ENCODE peak calls at places on chromosomes 5 and 9, in four cellular contexts. N is cardiac fibroblast; C is dermis microvascular lymphatic vessel endothelial cell; B is activated CD4-positive, alpha-beta T cell treated with anti-CD3 and anti-CD28 coated beads, Interleukin-2, amount 10 ng/mL, durations not matched to agents 7 days and 5 days. X is an unnamed sample.
A peak's percentile ranks its signal among the peaks of the same experiment; 100 is the strongest.

GRCh38 chr5:93022770-93023169 is 558.2 kb downstream of the NR2F1-AS1 start:
- DNase-seq in N (peak; percentile 6), C (no peak), B (no peak), X (no peak)

GRCh38 chr5:179224741-179225140 is 120.5 kb downstream of the ADAMTS2 start:
- DNase-seq in N (no peak), C (no peak), B (no peak), X (no peak)

GRCh38 chr9:91465420-91465819 is 41.8 kb upstream of the NFIL3 start:
- DNase-seq in N (peak; percentile 14), C (no peak), B (no peak), X (no peak)

GRCh38 chr5:43000914-43001313 is 39.2 kb downstream of the ANXA2R start:
- DNase-seq in N (no peak), C (no peak), B (no peak), X (no peak)

GRCh38 chr5:139684881-139685749 is 37.0 kb downstream of the CXXC5 start:
- DNase-seq in N (no peak), C (no peak), B (no peak), X (no peak)

GRCh38 chr9:3865373-3865772 is 339.6 kb upstream of the RFX3 start:
- DNase-seq in N (peak; percentile 22), C (no peak), B (no peak), X (no peak)

GRCh38 chr5:153523831-153524230 is 33.4 kb downstream of the GRIA1 start:
- DNase-seq in N (peak; percentile 54), C (no peak), B (no peak), X (no peak)

GRCh38 chr9:135699440-135699839 is at the start of gene SOHLH1:
- DNase-seq in N (no peak), C (no peak), B (no peak), X (no peak)

GRCh38 chr5:143110591-143110990 is 292.9 kb downstream of the NR3C1 start:
- DNase-seq in N (no peak), C (no peak), B (no peak), X (no peak)

X was measured in stimulated activated naive CD8-positive, alpha-beta T cell treated with anti-CD3 and anti-CD28 coated beads, Interleukin-15, amount 100 ng/mL, for 72 hours.